ENCODE peak calls at places on chromosomes 1 and 21, in five cellular contexts. L, S, Z, Y and A are unnamed samples.
A peak's percentile ranks its signal among the peaks of the same experiment; 100 is the strongest.

GRCh38 chr1:70487910-70488665 is 77.0 kb downstream of the CTH start:
- DNase-seq in L (peak; percentile 43), S (peak; percentile 61), Z (no peak), Y (no peak), A (peak; percentile 54)

GRCh38 chr21:38716942-38717341 is 88.8 kb upstream of the ETS2 start:
- DNase-seq in L (no peak), S (no peak), Z (no peak), Y (no peak), A (peak; percentile 59)

GRCh38 chr1:234840253-234840652 is 230.3 kb upstream of the IRF2BP2 start:
- DNase-seq in L (no peak), S (no peak), Z (no peak), Y (no peak), A (peak; percentile 17)

GRCh38 chr1:111249960-111250359 is 22.4 kb downstream of the CHI3L2 start:
- DNase-seq in L (no peak), S (no peak), Z (no peak), Y (no peak), A (no peak)

GRCh38 chr1:171715813-171716251 is 26.0 kb downstream of the VAMP4 start:
- DNase-seq in L (no peak), S (peak; percentile 56), Z (no peak), Y (no peak), A (peak; percentile 50)

GRCh38 chr1:110185181-110185580 is 24.9 kb upstream of the KCNC4 start:
- DNase-seq in L (no peak), S (no peak), Z (no peak), Y (no peak), A (no peak)

GRCh38 chr1:187471555-187471954 is 642.8 kb downstream of the PLA2G4A start:
- DNase-seq in L (peak; percentile 49), S (no peak), Z (no peak), Y (no peak), A (peak; percentile 48)

GRCh38 chr21:44299085-44299457 is 782 bp upstream of the PFKL start:
- DNase-seq in L (peak; percentile 34), S (peak; percentile 26), Z (no peak), Y (no peak), A (peak; percentile 12)

GRCh38 chr1:52281518-52281917 is 84.5 kb downstream of the CC2D1B start:
- DNase-seq in L (peak; percentile 5), S (peak; percentile 39), Z (no peak), Y (no peak), A (peak; percentile 42)

GRCh38 chr21:46048926-46049889 is 48.7 kb upstream of the COL6A2 start:
- DNase-seq in L (peak; percentile 98), S (peak; percentile 100), Z (peak; percentile 87), Y (peak; percentile 76), A (peak; percentile 99)

GRCh38 chr1:40939320-40940059 is 40.0 kb upstream of the CTPS1 start:
- DNase-seq in L (peak; percentile 36), S (peak; percentile 91), Z (no peak), Y (peak; percentile 8), A (peak; percentile 75)

GRCh38 chr1:227038401-227038800 is 98.3 kb downstream of the COQ8A start:
- DNase-seq in L (peak; percentile 56), S (peak; percentile 13), Z (no peak), Y (no peak), A (peak; percentile 10)

GRCh38 chr1:183027791-183028190 is 4.6 kb downstream of the LAMC1 start:
- DNase-seq in L (no peak), S (peak; percentile 39), Z (no peak), Y (no peak), A (no peak)

GRCh38 chr21:33751120-33751519 is 108.8 kb downstream of the ITSN1 start:
- DNase-seq in L (no peak), S (peak; percentile 34), Z (no peak), Y (no peak), A (peak; percentile 72)

GRCh38 chr21:14520535-14520934 is 25.6 kb downstream of the SAMSN1 start:
- DNase-seq in L (no peak), S (no peak), Z (no peak), Y (no peak), A (no peak)

GRCh38 chr1:183443466-183443865 is 25.3 kb upstream of the NMNAT2 start:
- DNase-seq in L (no peak), S (no peak), Z (no peak), Y (no peak), A (no peak)

GRCh38 chr1:209849388-209849787 is 21.6 kb downstream of the UTP25 start:
- DNase-seq in L (no peak), S (no peak), Z (no peak), Y (no peak), A (no peak)

GRCh38 chr1:212656730-212657129 is 42.9 kb downstream of the BATF3 start:
- DNase-seq in L (no peak), S (no peak), Z (no peak), Y (no peak), A (peak; percentile 18)

GRCh38 chr1:25003457-25004190 is 73.5 kb upstream of the RUNX3 start:
- DNase-seq in L (peak; percentile 28), S (no peak), Z (no peak), Y (no peak), A (peak; percentile 44)

GRCh38 chr1:67766117-67766978 is 66.9 kb downstream of the GNG12 start:
- DNase-seq in L (peak; percentile 88), S (peak; percentile 93), Z (no peak), Y (no peak), A (peak; percentile 98)

GRCh38 chr21:45618287-45618686 is 25.2 kb upstream of the PCBP3 start:
- DNase-seq in L (peak; percentile 5), S (peak; percentile 31), Z (no peak), Y (no peak), A (peak; percentile 67)

GRCh38 chr1:167248707-167249642 is 28.3 kb downstream of the POU2F1 start:
- DNase-seq in L (no peak), S (no peak), Z (no peak), Y (no peak), A (no peak)

GRCh38 chr1:197801684-197802083 is 26.4 kb upstream of the DENND1B start:
- DNase-seq in L (no peak), S (no peak), Z (no peak), Y (no peak), A (no peak)

GRCh38 chr1:92123868-92124267 is 43.7 kb downstream of the BTBD8 start:
- DNase-seq in L (no peak), S (peak; percentile 4), Z (no peak), Y (no peak), A (no peak)

GRCh38 chr1:227776277-227776676 is 39.2 kb upstream of the PRSS38 start:
- DNase-seq in L (peak; percentile 92), S (peak; percentile 63), Z (no peak), Y (no peak), A (peak; percentile 93)

DNA sequence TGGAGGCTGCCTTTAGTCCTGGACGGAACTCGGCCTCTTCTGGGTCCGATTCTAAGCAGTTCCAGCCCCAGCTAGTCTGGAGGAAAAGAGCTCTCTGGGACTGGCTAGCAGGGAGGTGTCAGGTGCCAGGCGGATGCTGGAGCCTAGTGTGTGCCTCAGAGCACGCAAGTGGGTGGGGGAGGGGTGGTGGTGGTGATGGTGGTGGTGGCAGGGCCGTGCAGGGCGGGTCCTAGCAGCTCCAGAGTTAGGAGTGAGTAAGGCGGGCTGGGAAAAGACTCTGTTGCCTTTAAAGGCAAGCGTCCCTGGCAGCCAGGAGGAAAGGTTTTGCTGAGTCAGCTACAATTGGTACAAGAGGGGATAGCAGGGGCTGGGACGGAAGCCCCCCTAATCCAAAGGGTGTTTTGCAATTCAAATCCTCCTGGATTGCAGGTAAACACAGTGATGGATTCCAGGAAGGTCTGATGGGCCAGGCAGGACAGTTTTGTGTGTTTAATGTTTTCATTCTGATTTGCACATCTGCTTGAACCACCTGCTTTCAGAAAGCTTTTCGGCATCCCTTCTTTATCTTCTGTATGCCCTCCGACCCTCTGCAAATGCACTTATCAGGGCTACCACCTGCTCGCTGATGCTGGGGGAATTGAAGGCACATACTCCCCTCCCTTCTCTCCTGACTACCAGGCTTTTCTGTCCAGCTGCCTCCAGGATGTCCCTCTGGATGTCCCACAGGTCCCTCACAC is 4.1 kb upstream of the SLC2A1 start:
- DNase-seq in L (peak; percentile 55), S (peak; percentile 57), Z (no peak), Y (no peak), A (peak; percentile 67)
- H3K4me3 ChIP-seq in L (no peak overlapping the region), S (no peak overlapping the region), Z (no peak overlapping the region), Y (no peak overlapping the region), A (no peak overlapping the region)

DNA sequence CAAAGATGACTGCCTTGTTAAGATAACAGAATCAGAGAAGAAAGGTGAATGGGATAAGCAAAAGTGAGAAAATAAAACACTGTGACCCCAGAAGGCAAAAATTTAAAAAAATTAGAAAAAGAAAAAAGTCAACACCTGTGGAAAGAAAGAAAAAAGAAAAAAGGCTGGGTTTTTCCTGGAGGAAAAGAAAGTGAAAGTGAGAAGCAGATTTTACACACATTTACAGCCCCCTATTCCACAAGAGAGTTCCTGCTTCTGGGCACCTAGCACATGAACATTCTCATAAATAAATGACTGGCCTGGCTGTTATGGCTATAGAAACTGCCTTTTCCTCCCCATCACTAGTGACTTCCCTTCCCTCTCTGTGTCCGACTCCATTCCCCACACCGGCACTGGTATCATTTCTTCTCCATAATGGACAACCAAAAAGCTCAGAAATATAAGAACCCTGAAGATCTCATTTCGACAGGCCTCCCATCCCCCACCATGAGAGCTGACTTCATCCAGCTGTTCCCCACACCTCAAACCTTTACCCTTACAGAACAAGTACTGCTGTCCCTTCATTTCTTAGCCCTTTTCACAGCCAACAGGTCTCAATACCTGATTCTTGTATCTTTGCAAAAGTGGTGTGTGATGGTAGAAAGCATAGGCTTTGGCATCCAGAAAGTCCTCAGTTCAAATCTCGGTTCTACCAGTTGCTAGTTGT is 12.6 kb downstream of the MTF1 start:
- DNase-seq in L (no peak), S (no peak), Z (no peak), Y (no peak), A (no peak)
- H3K4me3 ChIP-seq in L (no peak overlapping the region), S (no peak overlapping the region), Z (no peak overlapping the region), Y (no peak overlapping the region), A (no peak overlapping the region)

GRCh38 chr1:1163538-1164070 is 10.1 kb upstream of the TTLL10 start:
- DNase-seq in L (no peak), S (no peak), Z (no peak), Y (no peak), A (no peak)
- H3K4me3 ChIP-seq in L (no peak overlapping the region), S (no peak overlapping the region), Z (peak overlapping the region; percentile 63), Y (no peak overlapping the region), A (no peak overlapping the region)

GRCh38 chr1:100736324-100736723 is 16.8 kb downstream of the VCAM1 start:
- DNase-seq in L (peak; percentile 48), S (peak; percentile 74), Z (no peak), Y (no peak), A (peak; percentile 38)
- H3K4me3 ChIP-seq in L (no peak overlapping the region), S (no peak overlapping the region), Z (no peak overlapping the region), Y (no peak overlapping the region), A (no peak overlapping the region)

GRCh38 chr1:33182452-33182851 is 609 bp upstream of the TRIM62 start:
- DNase-seq in L (no peak), S (peak; percentile 81), Z (no peak), Y (peak; percentile 17), A (peak; percentile 47)
- H3K4me3 ChIP-seq in L (peak overlapping the region; percentile 61), S (no peak overlapping the region), Z (peak overlapping the region; percentile 93), Y (peak overlapping the region; percentile 80), A (peak overlapping the region; percentile 75)

GRCh38 chr1:156437054-156437453 is 63.5 kb downstream of the MEF2D start:
- DNase-seq in L (no peak), S (no peak), Z (no peak), Y (no peak), A (no peak)

GRCh38 chr1:156433602-156434001 is 64.6 kb downstream of the RHBG start:
- DNase-seq in L (no peak), S (no peak), Z (no peak), Y (no peak), A (no peak)

GRCh38 chr1:156436319-156437043 is 64.1 kb downstream of the MEF2D start:
- DNase-seq in L (no peak), S (no peak), Z (no peak), Y (no peak), A (peak; percentile 5)

GRCh38 chr1:156435551-156436318 is 64.8 kb downstream of the MEF2D start:
- DNase-seq in L (no peak), S (peak; percentile 7), Z (no peak), Y (no peak), A (peak; percentile 37)

GRCh38 chr1:156434976-156435550 is 65.5 kb downstream of the MEF2D start:
- DNase-seq in L (no peak), S (no peak), Z (no peak), Y (no peak), A (no peak)
- H3K4me3 ChIP-seq in L (no peak overlapping the region), S (no peak overlapping the region), Z (peak overlapping the region; percentile 62), Y (peak overlapping the region; percentile 34), A (no peak overlapping the region)